ENCODE peak calls at places on chromosome 6, in four cellular contexts. V is mesendoderm, G is NCI-H748 treated with DMSO at 0.1 percent for 48 hours, N is cerebellum. T is an unnamed sample.

GRCh38 chr6:82612475-82612874 is 248.9 kb downstream of the TPBG start:
- DNase-seq in V (peak), G (peak), N (no peak), T (no peak)

GRCh38 chr6:41846666-41847237 is 48.4 kb downstream of the USP49 start:
- DNase-seq in V (peak), G (peak), N (peak), T (peak)

GRCh38 chr6:127554435-127555006 is 22.5 kb upstream of the C6orf58 start:
- DNase-seq in V (peak), G (peak), N (no peak), T (no peak)

GRCh38 chr6:43490523-43490939 is 13.2 kb downstream of the TJAP1 start:
- DNase-seq in V (no peak), G (no peak), N (no peak), T (no peak)

GRCh38 chr6:41707565-41708200 is 27.7 kb downstream of the TFEB start:
- DNase-seq in V (no peak), G (no peak), N (peak), T (peak)

GRCh38 chr6:168355716-168356522 is 36.3 kb upstream of the DACT2 start:
- DNase-seq in V (peak), G (no peak), N (no peak), T (peak)

GRCh38 chr6:129730477-129731165 is 20.6 kb upstream of the ARHGAP18 start:
- DNase-seq in V (no peak), G (no peak), N (no peak), T (peak)

GRCh38 chr6:130282234-130282995 is 59.7 kb upstream of the SAMD3 start:
- DNase-seq in V (peak), G (no peak), N (no peak), T (peak)

GRCh38 chr6:2476376-2476775 is 231.0 kb upstream of the GMDS start:
- DNase-seq in V (no peak), G (no peak), N (no peak), T (no peak)

GRCh38 chr6:136609878-136610706 is 59.9 kb upstream of the MAP7 start:
- DNase-seq in V (peak), G (peak), N (no peak), T (no peak)

GRCh38 chr6:159012201-159012600 is 12.2 kb upstream of the RSPH3 start:
- DNase-seq in V (peak), G (no peak), N (no peak), T (no peak)

GRCh38 chr6:167000759-167001158 is 1.6 kb downstream of the CEP43 start:
- DNase-seq in V (no peak), G (no peak), N (no peak), T (no peak)

GRCh38 chr6:7647504-7647903 is 57.5 kb downstream of the SNRNP48 start:
- DNase-seq in V (no peak), G (no peak), N (no peak), T (no peak)

GRCh38 chr6:37137201-37137880 is 32.6 kb upstream of the PIM1 start:
- DNase-seq in V (peak), G (no peak), N (no peak), T (peak)

GRCh38 chr6:13614126-13614925 is 809 bp upstream of the NOL7 start:
- DNase-seq in V (no peak), G (peak), N (no peak), T (no peak)

T was measured in immature natural killer cell.